ENCODE peak calls at places on chromosome 16, in six cellular contexts. One of them, this sample, is unnamed. For H3K36me3, the result is how much of the 10 kb centered on the place peaks cover.

GRCh38 chr16:71628810-71629209 is 2.8 kb downstream of the MARVELD3 start:
- DNase-seq in left lung: no peak
- DNase-seq in endothelial cell of umbilical vein: peak
- DNase-seq in transverse colon: no peak
- DNase-seq in CD8-positive, alpha-beta memory T cell: no peak
- DNase-seq in spleen: peak
- DNase-seq in this sample: peak

GRCh38 chr16:18842565-18842964 is 41.2 kb upstream of the ARL6IP1 start:
- DNase-seq in left lung: no peak
- DNase-seq in endothelial cell of umbilical vein: no peak
- DNase-seq in transverse colon: no peak
- DNase-seq in CD8-positive, alpha-beta memory T cell: no peak
- DNase-seq in spleen: no peak
- DNase-seq in this sample: no peak

GRCh38 chr16:82368041-82368440 is 198.0 kb upstream of the MPHOSPH6 start:
- DNase-seq in left lung: no peak
- DNase-seq in endothelial cell of umbilical vein: peak
- DNase-seq in transverse colon: no peak
- DNase-seq in CD8-positive, alpha-beta memory T cell: peak
- DNase-seq in spleen: no peak
- DNase-seq in this sample: peak

GRCh38 chr16:12323007-12323699 is 346.6 kb downstream of the SNX29 start:
- DNase-seq in left lung: no peak
- DNase-seq in endothelial cell of umbilical vein: no peak
- DNase-seq in transverse colon: no peak
- DNase-seq in CD8-positive, alpha-beta memory T cell: peak
- DNase-seq in spleen: no peak
- DNase-seq in this sample: no peak

GRCh38 chr16:2784536-2785100 is 2.7 kb downstream of the PRSS33 start:
- DNase-seq in left lung: no peak
- DNase-seq in endothelial cell of umbilical vein: no peak
- DNase-seq in transverse colon: peak
- DNase-seq in CD8-positive, alpha-beta memory T cell: no peak
- DNase-seq in spleen: no peak
- DNase-seq in this sample: no peak

GRCh38 chr16:83701494-83701893 is 106.3 kb upstream of the HSBP1 start:
- DNase-seq in left lung: no peak
- DNase-seq in endothelial cell of umbilical vein: peak
- DNase-seq in transverse colon: no peak
- DNase-seq in CD8-positive, alpha-beta memory T cell: no peak
- DNase-seq in spleen: no peak
- DNase-seq in this sample: peak

GRCh38 chr16:77675464-77676324 is 46.6 kb upstream of the NUDT7 start:
- DNase-seq in left lung: no peak
- DNase-seq in endothelial cell of umbilical vein: peak
- DNase-seq in transverse colon: peak
- DNase-seq in CD8-positive, alpha-beta memory T cell: peak
- DNase-seq in spleen: no peak
- DNase-seq in this sample: peak

GRCh38 chr16:81821422-81822128 is 42.5 kb downstream of the PLCG2 start:
- DNase-seq in left lung: no peak
- DNase-seq in endothelial cell of umbilical vein: no peak
- DNase-seq in transverse colon: peak
- DNase-seq in CD8-positive, alpha-beta memory T cell: no peak
- DNase-seq in spleen: peak
- DNase-seq in this sample: no peak

GRCh38 chr16:70428178-70428998 is 10.5 kb downstream of the ST3GAL2 start:
- DNase-seq in left lung: peak
- DNase-seq in endothelial cell of umbilical vein: peak
- DNase-seq in transverse colon: peak
- DNase-seq in CD8-positive, alpha-beta memory T cell: no peak
- DNase-seq in spleen: peak
- DNase-seq in this sample: peak

GRCh38 chr16:22139008-22139407 is 23.3 kb upstream of the SDR42E2 start:
- DNase-seq in left lung: no peak
- DNase-seq in endothelial cell of umbilical vein: no peak
- DNase-seq in transverse colon: no peak
- DNase-seq in CD8-positive, alpha-beta memory T cell: no peak
- DNase-seq in spleen: no peak
- DNase-seq in this sample: no peak

GRCh38 chr16:87436225-87437172 is 44.4 kb downstream of the MAP1LC3B start:
- DNase-seq in left lung: no peak
- DNase-seq in endothelial cell of umbilical vein: no peak
- DNase-seq in transverse colon: no peak
- DNase-seq in CD8-positive, alpha-beta memory T cell: no peak
- DNase-seq in spleen: no peak
- DNase-seq in this sample: no peak

GRCh38 chr16:80142940-80143339 is 397.9 kb upstream of the DYNLRB2 start:
- DNase-seq in left lung: no peak
- DNase-seq in endothelial cell of umbilical vein: no peak
- DNase-seq in transverse colon: no peak
- DNase-seq in CD8-positive, alpha-beta memory T cell: no peak
- DNase-seq in spleen: no peak
- DNase-seq in this sample: no peak

GRCh38 chr16:57887711-57888110 is 83.2 kb downstream of the CNGB1 start:
- DNase-seq in left lung: peak
- DNase-seq in endothelial cell of umbilical vein: no peak
- DNase-seq in transverse colon: no peak
- DNase-seq in CD8-positive, alpha-beta memory T cell: no peak
- DNase-seq in spleen: peak
- DNase-seq in this sample: no peak

GRCh38 chr16:77212736-77213541 is 13.7 kb downstream of the SYCE1L start:
- DNase-seq in left lung: no peak
- DNase-seq in endothelial cell of umbilical vein: peak
- DNase-seq in transverse colon: peak
- DNase-seq in CD8-positive, alpha-beta memory T cell: peak
- DNase-seq in spleen: peak
- DNase-seq in this sample: peak

GRCh38 chr16:57299719-57300386 is 15.4 kb upstream of the PLLP start:
- DNase-seq in left lung: peak
- DNase-seq in endothelial cell of umbilical vein: peak
- DNase-seq in transverse colon: peak
- DNase-seq in CD8-positive, alpha-beta memory T cell: peak
- DNase-seq in spleen: peak
- DNase-seq in this sample: peak

GRCh38 chr16:58628845-58629680 is 563 bp downstream of the CNOT1 start:
- DNase-seq in left lung: peak
- DNase-seq in endothelial cell of umbilical vein: peak
- DNase-seq in transverse colon: peak
- DNase-seq in CD8-positive, alpha-beta memory T cell: peak
- DNase-seq in spleen: peak
- DNase-seq in this sample: peak

GRCh38 chr16:8958344-8958808 is 5.3 kb downstream of the USP7 start:
- DNase-seq in left lung: no peak
- DNase-seq in endothelial cell of umbilical vein: peak
- DNase-seq in transverse colon: peak
- DNase-seq in CD8-positive, alpha-beta memory T cell: peak
- DNase-seq in spleen: peak
- DNase-seq in this sample: no peak

GRCh38 chr16:73048292-73049050 is 543 bp upstream of the ZFHX3 start:
- DNase-seq in left lung: no peak
- DNase-seq in endothelial cell of umbilical vein: peak
- DNase-seq in transverse colon: peak
- DNase-seq in CD8-positive, alpha-beta memory T cell: no peak
- DNase-seq in spleen: peak
- DNase-seq in this sample: no peak

GRCh38 chr16:19883296-19883951 is 1.2 kb downstream of the GPRC5B start:
- DNase-seq in left lung: no peak
- DNase-seq in endothelial cell of umbilical vein: peak
- DNase-seq in transverse colon: peak
- DNase-seq in CD8-positive, alpha-beta memory T cell: no peak
- DNase-seq in spleen: no peak
- DNase-seq in this sample: peak

GRCh38 chr16:1309888-1310831 is 724 bp downstream of the UBE2I start:
- DNase-seq in left lung: peak
- DNase-seq in endothelial cell of umbilical vein: peak
- DNase-seq in transverse colon: peak
- DNase-seq in CD8-positive, alpha-beta memory T cell: peak
- DNase-seq in spleen: peak
- DNase-seq in this sample: peak

GRCh38 chr16:3654249-3654991 is at the start of gene DNASE1:
- DNase-seq in left lung: peak
- DNase-seq in endothelial cell of umbilical vein: peak
- DNase-seq in transverse colon: peak
- DNase-seq in CD8-positive, alpha-beta memory T cell: peak
- DNase-seq in spleen: peak
- DNase-seq in this sample: peak

GRCh38 chr16:54630284-54630967 is 300.2 kb upstream of the IRX5 start:
- DNase-seq in left lung: no peak
- DNase-seq in endothelial cell of umbilical vein: no peak
- DNase-seq in transverse colon: no peak
- DNase-seq in CD8-positive, alpha-beta memory T cell: no peak
- DNase-seq in spleen: no peak
- DNase-seq in this sample: no peak

GRCh38 chr16:27455700-27456099 is 53.7 kb downstream of the IL21R start:
- DNase-seq in left lung: no peak
- DNase-seq in endothelial cell of umbilical vein: peak
- DNase-seq in transverse colon: no peak
- DNase-seq in CD8-positive, alpha-beta memory T cell: peak
- DNase-seq in spleen: no peak
- DNase-seq in this sample: no peak

GRCh38 chr16:56824335-56824734 is 40.7 kb upstream of the SLC12A3 start:
- DNase-seq in left lung: no peak
- DNase-seq in endothelial cell of umbilical vein: no peak
- DNase-seq in transverse colon: peak
- DNase-seq in CD8-positive, alpha-beta memory T cell: no peak
- DNase-seq in spleen: no peak
- DNase-seq in this sample: peak

GRCh38 chr16:53304334-53304733 is 129.9 kb upstream of the RBL2 start:
- DNase-seq in left lung: no peak
- DNase-seq in endothelial cell of umbilical vein: no peak
- DNase-seq in transverse colon: no peak
- DNase-seq in CD8-positive, alpha-beta memory T cell: no peak
- DNase-seq in spleen: no peak
- DNase-seq in this sample: no peak

GRCh38 chr16:31876955-31877828 is 3.6 kb downstream of the ZNF267 start:
- DNase-seq in left lung: no peak
- DNase-seq in endothelial cell of umbilical vein: peak
- DNase-seq in transverse colon: no peak
- DNase-seq in CD8-positive, alpha-beta memory T cell: peak
- DNase-seq in spleen: no peak
- DNase-seq in this sample: peak

GRCh38 chr16:19330801-19331484 is 45.4 kb downstream of the CLEC19A start:
- DNase-seq in left lung: no peak
- DNase-seq in endothelial cell of umbilical vein: no peak
- DNase-seq in transverse colon: no peak
- DNase-seq in CD8-positive, alpha-beta memory T cell: no peak
- DNase-seq in spleen: no peak
- DNase-seq in this sample: no peak

GRCh38 chr16:84109598-84110325 is 7.0 kb downstream of the MBTPS1 start:
- DNase-seq in left lung: no peak
- DNase-seq in endothelial cell of umbilical vein: no peak
- DNase-seq in transverse colon: no peak
- DNase-seq in CD8-positive, alpha-beta memory T cell: no peak
- DNase-seq in spleen: no peak
- DNase-seq in this sample: no peak

GRCh38 chr16:3094289-3095027 is 4.6 kb downstream of the ZSCAN10 start:
- DNase-seq in left lung: no peak
- DNase-seq in endothelial cell of umbilical vein: peak
- DNase-seq in transverse colon: peak
- DNase-seq in CD8-positive, alpha-beta memory T cell: peak
- DNase-seq in spleen: peak
- DNase-seq in this sample: peak

GRCh38 chr16:55257971-55258613 is 65.9 kb upstream of the IRX6 start:
- DNase-seq in left lung: peak
- DNase-seq in endothelial cell of umbilical vein: peak
- DNase-seq in transverse colon: peak
- DNase-seq in CD8-positive, alpha-beta memory T cell: no peak
- DNase-seq in spleen: peak
- DNase-seq in this sample: peak

GRCh38 chr16:20873331-20873730 is 26.8 kb downstream of the DCUN1D3 start:
- DNase-seq in left lung: no peak
- DNase-seq in endothelial cell of umbilical vein: no peak
- DNase-seq in transverse colon: no peak
- DNase-seq in CD8-positive, alpha-beta memory T cell: no peak
- DNase-seq in spleen: no peak
- DNase-seq in this sample: no peak

DNA sequence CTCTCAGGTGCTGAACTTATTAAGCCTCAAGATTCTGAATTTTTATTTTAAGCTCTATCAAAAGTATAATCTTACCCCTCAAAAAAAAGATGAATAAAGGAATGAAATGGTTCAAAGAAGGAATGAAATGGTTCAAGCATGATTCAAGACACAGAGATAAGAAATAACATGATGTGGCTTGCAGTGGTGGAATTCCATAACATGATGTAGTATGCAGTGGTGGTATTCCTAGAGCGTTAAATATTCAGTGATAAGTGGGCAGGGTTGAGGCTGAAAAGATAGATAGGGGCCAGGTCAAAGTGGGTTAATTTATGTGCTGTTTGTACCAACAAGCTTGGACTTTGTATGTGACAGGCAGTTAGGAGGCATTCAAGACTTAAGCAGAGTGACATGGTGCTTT is 29.5 kb downstream of the TNRC6A start:
- DNase-seq in left lung: no peak
- DNase-seq in endothelial cell of umbilical vein: no peak
- DNase-seq in transverse colon: no peak
- DNase-seq in CD8-positive, alpha-beta memory T cell: no peak
- DNase-seq in spleen: no peak
- DNase-seq in this sample: no peak
- H3K36me3 ChIP-seq in left lung: under half
- H3K36me3 ChIP-seq in endothelial cell of umbilical vein: under half
- H3K36me3 ChIP-seq in transverse colon: under half
- H3K36me3 ChIP-seq in CD8-positive, alpha-beta memory T cell: under half
- H3K36me3 ChIP-seq in spleen: under half
- H3K36me3 ChIP-seq in this sample: under half

DNA sequence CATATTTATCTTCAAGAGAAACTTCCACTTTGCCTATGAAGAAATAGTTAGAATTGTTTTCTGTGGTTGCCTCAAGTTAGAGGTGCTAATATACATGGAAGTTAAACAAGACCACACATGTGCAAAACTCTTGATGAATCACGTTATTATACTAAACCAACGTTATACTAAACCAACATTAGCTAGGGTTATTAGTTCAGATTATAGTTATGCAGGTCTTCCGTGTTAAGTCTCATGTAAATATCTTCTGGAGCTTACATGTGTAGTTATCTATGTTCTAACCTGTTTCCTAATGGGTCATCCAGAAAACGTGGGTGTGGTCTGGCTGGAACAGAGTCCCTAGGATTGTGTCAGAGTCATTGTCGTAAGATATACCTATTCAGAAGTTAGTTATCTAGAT is 111.3 kb downstream of the RBFOX1 start:
- DNase-seq in left lung: no peak
- DNase-seq in endothelial cell of umbilical vein: no peak
- DNase-seq in transverse colon: no peak
- DNase-seq in CD8-positive, alpha-beta memory T cell: no peak
- DNase-seq in spleen: no peak
- DNase-seq in this sample: no peak
- H3K27ac ChIP-seq in left lung: no peak
- H3K27ac ChIP-seq in endothelial cell of umbilical vein: no peak
- H3K27ac ChIP-seq in transverse colon: no peak
- H3K27ac ChIP-seq in CD8-positive, alpha-beta memory T cell: no peak
- H3K27ac ChIP-seq in spleen: no peak
- H3K27ac ChIP-seq in this sample: no peak

GRCh38 chr16:89256651-89257254 is 39.2 kb downstream of the ZNF778 start:
- DNase-seq in left lung: peak
- DNase-seq in endothelial cell of umbilical vein: peak
- DNase-seq in transverse colon: peak
- DNase-seq in CD8-positive, alpha-beta memory T cell: peak
- DNase-seq in spleen: peak
- DNase-seq in this sample: peak
- H3K4me3 ChIP-seq in left lung: peak
- H3K4me3 ChIP-seq in endothelial cell of umbilical vein: peak
- H3K4me3 ChIP-seq in transverse colon: peak
- H3K4me3 ChIP-seq in CD8-positive, alpha-beta memory T cell: no peak
- H3K4me3 ChIP-seq in spleen: peak
- H3K4me3 ChIP-seq in this sample: no peak

GRCh38 chr16:10806698-10807097 is 11.9 kb downstream of the TVP23A start:
- DNase-seq in left lung: no peak
- DNase-seq in endothelial cell of umbilical vein: no peak
- DNase-seq in transverse colon: no peak
- DNase-seq in CD8-positive, alpha-beta memory T cell: no peak
- DNase-seq in spleen: no peak
- DNase-seq in this sample: no peak
- H3K36me3 ChIP-seq in left lung: under half
- H3K36me3 ChIP-seq in endothelial cell of umbilical vein: under half
- H3K36me3 ChIP-seq in transverse colon: under half
- H3K36me3 ChIP-seq in CD8-positive, alpha-beta memory T cell: under half
- H3K36me3 ChIP-seq in spleen: under half
- H3K36me3 ChIP-seq in this sample: under half